ENCODE peak calls at places on chromosomes 6 and 20, in five cellular contexts. U, P, G, V and L are unnamed samples.

GRCh38 chr6:137731960-137732616 is 135.0 kb upstream of the TNFAIP3 start:
- DNase-seq in U (peak), P (peak), G (peak), V (no peak), L (peak)

GRCh38 chr6:491233-491632 is 99.7 kb downstream of the IRF4 start:
- DNase-seq in U (no peak), P (no peak), G (peak), V (no peak), L (no peak)

GRCh38 chr20:34834459-34834893 is 9.0 kb upstream of the NCOA6 start:
- DNase-seq in U (peak), P (no peak), G (peak), V (peak), L (peak)

GRCh38 chr6:26439151-26439550 is 1.2 kb upstream of the BTN3A3 start:
- DNase-seq in U (no peak), P (no peak), G (no peak), V (no peak), L (no peak)

GRCh38 chr6:36980876-36981619 is 4.9 kb downstream of the MTCH1 start:
- DNase-seq in U (no peak), P (no peak), G (no peak), V (no peak), L (no peak)

GRCh38 chr20:20814685-20815084 is 102.2 kb upstream of the RALGAPA2 start:
- DNase-seq in U (peak), P (no peak), G (no peak), V (no peak), L (no peak)

GRCh38 chr20:19987046-19987445 is 30.1 kb upstream of the NAA20 start:
- DNase-seq in U (no peak), P (no peak), G (no peak), V (no peak), L (no peak)

GRCh38 chr20:5001174-5002076 is at the start of gene SLC23A2:
- DNase-seq in U (no peak), P (no peak), G (no peak), V (no peak), L (peak)

GRCh38 chr6:124753001-124753400 is 209.2 kb upstream of the RNF217 start:
- DNase-seq in U (no peak), P (no peak), G (no peak), V (no peak), L (no peak)

GRCh38 chr6:140504776-140505175 is 1130.3 kb upstream of the CITED2 start:
- DNase-seq in U (no peak), P (no peak), G (no peak), V (no peak), L (no peak)

GRCh38 chr6:102798631-102799030 is 1405.1 kb downstream of the GRIK2 start:
- DNase-seq in U (no peak), P (no peak), G (peak), V (no peak), L (no peak)

GRCh38 chr6:107009499-107009898 is 18.5 kb upstream of the MTRES1 start:
- DNase-seq in U (no peak), P (no peak), G (no peak), V (no peak), L (no peak)

GRCh38 chr6:42374027-42374669 is 77.6 kb downstream of the TRERF1 start:
- DNase-seq in U (peak), P (no peak), G (no peak), V (no peak), L (no peak)